ENCODE peak calls at places on chromosomes 7 and 10, in five cellular contexts. C is gastrocnemius medialis, Q is psoas muscle, N is neural crest cell, B is left ventricle myocardium inferior. J is an unnamed sample.

GRCh38 chr7:114885836-114886235 is 36.1 kb upstream of the MDFIC start:
- DNase-seq in C (no peak), Q (no peak), N (no peak), B (no peak), J (no peak)

GRCh38 chr7:68823996-68824780 is 774.1 kb upstream of the AUTS2 start:
- DNase-seq in C (no peak), Q (no peak), N (no peak), B (no peak), J (no peak)

GRCh38 chr7:15199482-15199881 is 296.9 kb upstream of the DGKB start:
- DNase-seq in C (no peak), Q (no peak), N (no peak), B (no peak), J (no peak)

GRCh38 chr10:107806006-107806405 is 641.5 kb upstream of the SORCS1 start:
- DNase-seq in C (no peak), Q (no peak), N (no peak), B (no peak), J (no peak)

GRCh38 chr10:91614254-91614624 is 18.6 kb downstream of the PPP1R3C start:
- DNase-seq in C (no peak), Q (no peak), N (no peak), B (no peak), J (no peak)

GRCh38 chr10:132212816-132213215 is 26.1 kb downstream of the DPYSL4 start:
- DNase-seq in C (no peak), Q (no peak), N (no peak), B (no peak), J (no peak)

GRCh38 chr10:34979938-34980337 is 110.2 kb downstream of the CUL2 start:
- DNase-seq in C (no peak), Q (no peak), N (no peak), B (no peak), J (no peak)

GRCh38 chr10:97188234-97188847 is 2.6 kb upstream of the SLIT1 start:
- DNase-seq in C (no peak), Q (no peak), N (no peak), B (no peak), J (no peak)

GRCh38 chr10:29648983-29649268 is 14.2 kb upstream of the SVIL start:
- DNase-seq in C (no peak), Q (no peak), N (no peak), B (no peak), J (no peak)

GRCh38 chr10:95350212-95350829 is 59.5 kb upstream of the PDLIM1 start:
- DNase-seq in C (no peak), Q (no peak), N (no peak), B (no peak), J (no peak)

GRCh38 chr10:61397175-61397986 is 55.8 kb downstream of the TMEM26 start:
- DNase-seq in C (no peak), Q (no peak), N (no peak), B (no peak), J (no peak)

GRCh38 chr7:78576196-78576595 is 777.6 kb downstream of the PHTF2 start:
- DNase-seq in C (no peak), Q (no peak), N (no peak), B (no peak), J (no peak)

GRCh38 chr7:36613214-36613613 is 111.1 kb downstream of the AOAH start:
- DNase-seq in C (no peak), Q (no peak), N (no peak), B (no peak), J (no peak)
- TF ChIP-seq CTCF in C (no peak), Q (no peak), N (no peak), B (no peak), J (no peak)

DNA sequence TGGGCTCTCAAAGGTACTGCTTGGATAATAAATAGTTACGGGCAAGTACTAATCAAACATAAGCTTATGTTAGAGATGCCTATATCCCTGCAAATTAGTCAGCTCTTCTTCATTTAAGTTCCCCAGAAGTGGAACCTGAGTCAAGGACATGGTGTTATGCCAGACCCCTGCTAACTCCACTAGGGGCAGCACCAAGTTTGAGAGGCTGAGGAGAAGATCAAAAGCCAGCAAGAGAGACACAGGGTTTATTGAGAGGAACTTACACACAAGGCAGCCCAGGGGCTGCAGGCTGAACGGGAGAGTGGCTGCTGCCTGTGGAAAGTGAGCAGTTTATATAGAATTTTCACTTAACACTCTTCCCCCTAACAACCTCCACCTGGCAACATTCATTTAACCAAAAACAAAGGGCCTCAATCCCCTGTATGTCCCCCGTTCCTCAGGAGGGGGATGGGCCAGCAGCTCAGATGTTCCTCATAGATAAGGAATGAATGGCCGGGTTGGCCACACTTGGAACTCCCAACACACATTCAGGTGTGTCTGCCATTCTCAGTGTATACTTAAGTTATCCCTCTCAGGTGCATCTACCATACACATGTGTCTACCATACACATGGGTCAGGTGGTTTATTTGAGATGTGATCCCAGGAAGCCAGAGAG is 62.6 kb upstream of the GHITM start:
- DNase-seq in C (no peak), Q (no peak), N (no peak), B (no peak), J (no peak)
- TF ChIP-seq CTCF in C (no peak), Q (no peak), N (peak), B (peak), J (peak)

GRCh38 chr10:21015838-21016237 is 118.7 kb upstream of the NEBL start:
- DNase-seq in C (no peak), Q (no peak), N (no peak), B (no peak), J (no peak)
- TF ChIP-seq CTCF in C (no peak), Q (no peak), N (no peak), B (no peak), J (no peak)

DNA sequence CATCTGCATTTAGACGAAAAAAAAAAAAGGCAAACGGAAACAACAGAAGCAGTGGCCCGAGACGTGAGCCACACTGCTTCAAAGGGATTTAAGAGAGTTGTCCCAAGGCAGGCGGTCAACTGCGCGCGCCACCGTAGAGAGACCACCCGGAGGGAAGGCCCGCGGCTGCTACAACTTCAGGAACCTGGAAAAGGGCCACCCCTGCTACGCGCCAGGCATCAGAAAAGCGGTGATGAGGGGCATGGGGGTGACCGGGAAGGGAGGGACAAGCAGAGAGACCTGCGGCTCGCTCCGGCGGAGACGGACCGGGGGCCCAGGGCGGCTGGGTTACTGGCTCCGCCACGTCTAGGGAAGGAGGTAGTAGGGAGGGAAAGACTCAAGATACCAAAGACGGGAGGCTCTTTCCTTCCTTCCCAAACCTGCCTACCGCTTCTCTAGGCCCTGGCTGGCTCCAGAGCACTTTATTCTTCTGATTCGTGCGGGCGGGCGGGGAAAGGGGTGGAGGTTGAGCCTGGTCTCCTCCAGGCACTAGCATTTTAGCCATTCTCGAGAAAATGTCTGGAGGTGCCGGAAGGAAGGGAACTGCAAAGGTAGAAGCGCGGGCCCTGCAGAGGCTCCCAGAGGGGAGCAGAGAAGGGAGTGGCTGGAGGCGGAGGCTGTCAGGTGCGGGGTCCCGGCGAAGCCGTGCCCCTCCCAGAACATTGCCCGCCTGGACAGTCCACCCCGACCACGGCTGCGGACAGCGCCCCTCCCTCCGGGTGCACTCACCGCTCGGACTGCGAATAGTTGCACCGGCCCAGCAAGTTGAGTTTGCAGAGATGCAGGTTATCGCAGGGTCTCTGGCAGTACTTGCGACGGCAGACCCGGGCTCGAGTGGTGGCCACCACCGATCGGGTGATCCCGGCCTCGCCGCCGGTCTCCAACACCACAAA is 998 bp downstream of the ZC3HAV1 start:
- DNase-seq in C (peak), Q (no peak), N (peak), B (peak), J (peak)
- TF ChIP-seq CTCF in C (no peak), Q (no peak), N (no peak), B (no peak), J (no peak)

GRCh38 chr10:124632064-124632531 is 112.1 kb downstream of the FAM53B start:
- DNase-seq in C (peak), Q (peak), N (no peak), B (peak), J (no peak)
- TF ChIP-seq CTCF in C (peak), Q (peak), N (peak), B (peak), J (peak)

DNA sequence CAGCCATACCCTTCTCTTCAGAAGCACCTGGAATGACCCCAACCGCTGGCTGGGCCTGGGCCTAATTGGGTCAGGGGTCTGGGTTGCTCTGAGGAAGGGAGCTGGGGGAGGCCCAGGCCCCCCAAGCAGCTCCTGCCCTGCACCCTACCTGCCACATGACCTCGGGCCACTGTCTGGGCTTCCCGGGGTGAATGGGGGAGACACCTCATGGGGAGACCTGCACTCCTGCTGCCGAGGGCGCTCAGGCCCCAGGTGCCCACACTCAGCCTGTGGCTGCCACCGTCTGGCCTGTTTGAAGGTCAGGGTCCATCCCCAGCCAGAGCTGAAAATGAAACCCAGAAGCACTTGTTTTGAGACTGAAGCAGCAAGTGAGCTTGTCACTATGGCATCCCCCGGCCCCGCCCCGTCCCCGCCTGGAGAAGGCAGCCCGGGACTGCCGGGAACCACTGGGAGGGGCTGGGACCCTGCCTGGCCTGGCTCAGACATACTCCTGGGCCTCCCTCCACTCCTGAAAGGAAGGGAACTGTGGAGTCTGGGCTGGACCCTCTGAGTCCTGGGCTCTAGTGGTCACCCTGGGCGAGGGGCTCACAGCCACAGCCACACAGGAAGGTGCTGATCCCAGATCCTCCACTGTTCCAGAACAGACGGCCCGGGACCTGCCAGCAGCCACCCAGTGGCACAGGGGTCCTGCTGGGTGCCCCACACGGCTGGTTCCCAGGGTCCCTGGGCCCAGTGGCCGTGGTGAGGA is 7.4 kb upstream of the MICALL2 start:
- DNase-seq in C (no peak), Q (peak), N (peak), B (peak), J (no peak)
- TF ChIP-seq CTCF in C (no peak), Q (no peak), N (no peak), B (no peak), J (no peak)

DNA sequence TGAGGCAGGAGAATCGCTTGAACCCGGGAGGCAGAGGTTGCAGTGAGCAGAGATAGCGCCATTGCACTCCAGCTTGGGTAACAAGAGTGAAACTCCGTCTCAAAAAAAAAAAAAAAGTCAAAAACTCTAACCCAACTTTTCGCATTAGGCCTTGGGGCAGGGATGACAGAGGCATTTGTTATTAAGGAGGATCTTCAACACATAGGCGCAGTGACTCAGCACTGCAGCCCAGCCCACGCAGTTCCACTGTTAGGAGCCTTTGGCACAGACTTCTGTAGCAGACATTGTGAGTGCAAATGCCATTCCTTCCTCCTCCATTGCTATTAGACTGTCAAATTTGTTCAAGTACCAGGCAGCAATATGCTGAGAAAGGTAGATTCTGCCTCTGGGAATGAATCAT is 43.1 kb upstream of the KLHL7 start:
- DNase-seq in C (no peak), Q (no peak), N (no peak), B (no peak), J (no peak)
- TF ChIP-seq CTCF in C (no peak), Q (no peak), N (no peak), B (no peak), J (no peak)

GRCh38 chr7:5629941-5630340 is 151.5 kb downstream of the RNF216 start:
- DNase-seq in C (no peak), Q (peak), N (no peak), B (no peak), J (no peak)
- TF ChIP-seq CTCF in C (no peak), Q (no peak), N (no peak), B (no peak), J (no peak)

DNA sequence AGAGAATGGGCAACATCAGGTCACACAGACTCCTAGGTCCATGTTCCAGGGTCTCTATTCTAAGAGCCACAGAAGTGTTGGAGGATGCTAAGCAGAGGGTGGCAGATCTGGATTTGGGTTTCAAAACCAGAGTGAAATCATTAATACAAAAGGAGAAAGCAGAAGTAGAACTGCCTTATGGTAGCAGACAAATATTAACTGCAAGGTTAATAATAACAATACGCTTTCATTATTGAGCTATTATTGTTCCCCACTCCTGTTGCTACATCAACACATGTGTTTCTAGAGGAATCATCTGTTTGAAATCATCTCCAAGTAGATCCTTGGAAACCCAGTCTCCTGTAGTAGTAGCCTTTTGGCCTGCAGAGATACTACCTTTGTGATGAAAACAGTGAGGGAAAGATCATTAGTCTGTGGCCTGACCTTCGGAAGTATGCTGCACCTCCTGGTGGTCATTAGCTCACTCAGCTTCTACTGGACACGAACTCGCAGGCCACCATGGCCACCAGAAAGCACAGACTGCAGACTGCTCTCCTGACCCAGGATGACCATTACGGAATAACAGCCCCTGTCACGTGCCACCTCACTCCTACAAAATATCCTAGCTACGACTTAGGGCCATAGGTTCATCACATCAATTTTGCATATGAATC is 84.6 kb downstream of the XPNPEP1 start:
- DNase-seq in C (no peak), Q (no peak), N (no peak), B (no peak), J (no peak)
- TF ChIP-seq CTCF in C (no peak), Q (no peak), N (peak), B (no peak), J (no peak)